ENCODE peak calls at places on chromosomes 1 and 21, in four cellular contexts. A, V, N and T are unnamed samples.

GRCh38 chr21:38295997-38296764 is 39.4 kb downstream of the KCNJ15 start:
- DNase-seq in A (no peak), V (no peak), N (no peak), T (no peak)

GRCh38 chr1:150976879-150977694 is 2.5 kb upstream of the CERS2 start:
- DNase-seq in A (no peak), V (peak), N (peak), T (no peak)

GRCh38 chr21:17529648-17530047 is 16.8 kb downstream of the CXADR start:
- DNase-seq in A (no peak), V (no peak), N (no peak), T (no peak)

GRCh38 chr1:202282596-202283283 is 59.0 kb downstream of the UBE2T start:
- DNase-seq in A (no peak), V (no peak), N (no peak), T (no peak)

GRCh38 chr1:223716302-223716862 is 4.0 kb downstream of the CAPN2 start:
- DNase-seq in A (no peak), V (no peak), N (peak), T (no peak)

GRCh38 chr1:61907102-61907501 is 164.8 kb downstream of the PATJ start:
- DNase-seq in A (no peak), V (no peak), N (no peak), T (no peak)

GRCh38 chr1:34709547-34709946 is 45.3 kb upstream of the GJB5 start:
- DNase-seq in A (no peak), V (no peak), N (no peak), T (no peak)

GRCh38 chr1:158334601-158335292 is 3.4 kb upstream of the CD1B start:
- DNase-seq in A (no peak), V (no peak), N (no peak), T (no peak)

GRCh38 chr1:235329139-235329808 is 904 bp downstream of the GGPS1 start:
- DNase-seq in A (peak), V (peak), N (peak), T (peak)

GRCh38 chr1:161091796-161092507 is 2.6 kb upstream of the NECTIN4 start:
- DNase-seq in A (no peak), V (no peak), N (no peak), T (no peak)

GRCh38 chr1:166925791-166926483 is 49.4 kb downstream of the ILDR2 start:
- DNase-seq in A (no peak), V (no peak), N (no peak), T (no peak)

GRCh38 chr1:180415985-180416633 is 86.3 kb downstream of the ACBD6 start:
- DNase-seq in A (peak), V (no peak), N (no peak), T (peak)

GRCh38 chr1:51840743-51841461 is 37.6 kb downstream of the NRDC start:
- DNase-seq in A (no peak), V (no peak), N (no peak), T (no peak)

GRCh38 chr21:32423320-32423719 is 10.8 kb downstream of the EVA1C start:
- DNase-seq in A (no peak), V (no peak), N (no peak), T (no peak)

GRCh38 chr1:96557336-96557735 is 164.2 kb upstream of the PTBP2 start:
- DNase-seq in A (no peak), V (no peak), N (no peak), T (no peak)

GRCh38 chr1:50929376-50929958 is 30.6 kb downstream of the FAF1 start:
- DNase-seq in A (peak), V (no peak), N (no peak), T (no peak)

GRCh38 chr1:245046764-245047163 is 108.0 kb upstream of the KIF26B start:
- DNase-seq in A (peak), V (no peak), N (no peak), T (no peak)

GRCh38 chr1:155173478-155174333 is at the start of gene TRIM46:
- DNase-seq in A (peak), V (no peak), N (no peak), T (peak)

GRCh38 chr1:184595609-184596008 is 159.0 kb downstream of the EDEM3 start:
- DNase-seq in A (no peak), V (no peak), N (no peak), T (no peak)

GRCh38 chr1:224217655-224218615 is 34.9 kb downstream of the DEGS1 start:
- DNase-seq in A (no peak), V (no peak), N (no peak), T (no peak)